ENCODE peak calls at places on chromosomes 1 and 21, in four cellular contexts. O, R, N and Z are unnamed samples.

GRCh38 chr1:9996624-9997582 is at the start of gene RBP7:
- DNase-seq in O (peak), R (peak), N (peak), Z (no peak)

GRCh38 chr1:94315552-94316116 is 78.2 kb upstream of the ARHGAP29 start:
- DNase-seq in O (no peak), R (no peak), N (no peak), Z (no peak)

GRCh38 chr1:95041491-95042165 is 31.1 kb downstream of the ALG14 start:
- DNase-seq in O (no peak), R (no peak), N (no peak), Z (peak)

GRCh38 chr1:218775476-218776170 is 398.1 kb upstream of the LYPLAL1 start:
- DNase-seq in O (peak), R (no peak), N (no peak), Z (no peak)

GRCh38 chr1:204544321-204544720 is 28.1 kb downstream of the MDM4 start:
- DNase-seq in O (no peak), R (no peak), N (no peak), Z (peak)

GRCh38 chr1:200674838-200675587 is 5.3 kb upstream of the DDX59 start:
- DNase-seq in O (peak), R (no peak), N (no peak), Z (no peak)

GRCh38 chr1:202133016-202133415 is 10.3 kb downstream of the GPR37L1 start:
- DNase-seq in O (no peak), R (no peak), N (no peak), Z (no peak)

GRCh38 chr1:156146749-156147405 is 6.5 kb upstream of the SEMA4A start:
- DNase-seq in O (no peak), R (no peak), N (no peak), Z (no peak)

GRCh38 chr1:19817160-19817559 is 2.1 kb upstream of the RNF186 start:
- DNase-seq in O (no peak), R (no peak), N (no peak), Z (no peak)

GRCh38 chr1:114770989-114771388 is 9.5 kb downstream of the SIKE1 start:
- DNase-seq in O (no peak), R (no peak), N (no peak), Z (no peak)

GRCh38 chr1:116737855-116738318 is 16.3 kb upstream of the CD2 start:
- DNase-seq in O (no peak), R (no peak), N (no peak), Z (no peak)

GRCh38 chr1:24329797-24330543 is 10.8 kb downstream of the GRHL3 start:
- DNase-seq in O (no peak), R (no peak), N (no peak), Z (peak)

GRCh38 chr21:31482460-31482859 is 138.4 kb upstream of the TIAM1 start:
- DNase-seq in O (no peak), R (no peak), N (no peak), Z (no peak)

GRCh38 chr1:151892190-151892589 is 17.1 kb downstream of the THEM4 start:
- DNase-seq in O (no peak), R (no peak), N (no peak), Z (peak)

GRCh38 chr1:185520188-185520935 is 203.3 kb upstream of the IVNS1ABP start:
- DNase-seq in O (no peak), R (no peak), N (no peak), Z (no peak)

GRCh38 chr1:150141452-150141851 is 8.3 kb upstream of the PLEKHO1 start:
- DNase-seq in O (no peak), R (no peak), N (no peak), Z (peak)

GRCh38 chr1:232950919-232951579 is 638 bp downstream of the NTPCR start:
- DNase-seq in O (peak), R (peak), N (no peak), Z (peak)

GRCh38 chr1:243927401-243927800 is 77.4 kb upstream of the AKT3 start:
- DNase-seq in O (no peak), R (no peak), N (no peak), Z (no peak)

GRCh38 chr1:100353988-100354387 is 1.7 kb downstream of the CDC14A start:
- DNase-seq in O (peak), R (no peak), N (no peak), Z (peak)

GRCh38 chr21:38303300-38303699 is 46.5 kb downstream of the KCNJ15 start:
- DNase-seq in O (no peak), R (no peak), N (no peak), Z (peak)

GRCh38 chr21:33611006-33611744 is 22.7 kb upstream of the DONSON start:
- DNase-seq in O (no peak), R (no peak), N (no peak), Z (no peak)

GRCh38 chr1:172640146-172640545 is 18.8 kb upstream of the FASLG start:
- DNase-seq in O (no peak), R (no peak), N (no peak), Z (peak)

GRCh38 chr1:26697978-26698849 is 2.4 kb downstream of the ARID1A start:
- DNase-seq in O (peak), R (no peak), N (no peak), Z (peak)

GRCh38 chr1:15605398-15606080 is 11.7 kb upstream of the DDI2 start:
- DNase-seq in O (no peak), R (no peak), N (no peak), Z (no peak)

GRCh38 chr1:158951956-158952355 is 20.6 kb downstream of the PYHIN1 start:
- DNase-seq in O (no peak), R (peak), N (no peak), Z (no peak)

GRCh38 chr21:36079010-36079649 is 9.3 kb downstream of the CBR1 start:
- DNase-seq in O (no peak), R (no peak), N (no peak), Z (no peak)

GRCh38 chr1:2427051-2427450 is 14.7 kb upstream of the PEX10 start:
- DNase-seq in O (no peak), R (no peak), N (no peak), Z (no peak)

GRCh38 chr1:27018316-27018715 is 5.7 kb upstream of the TENT5B start:
- DNase-seq in O (no peak), R (no peak), N (no peak), Z (no peak)

GRCh38 chr1:198444792-198445191 is 95.7 kb downstream of the ATP6V1G3 start:
- DNase-seq in O (no peak), R (no peak), N (no peak), Z (peak)

GRCh38 chr21:33230518-33231324 is 983 bp downstream of the IFNAR2 start:
- DNase-seq in O (peak), R (peak), N (no peak), Z (peak)

DNA sequence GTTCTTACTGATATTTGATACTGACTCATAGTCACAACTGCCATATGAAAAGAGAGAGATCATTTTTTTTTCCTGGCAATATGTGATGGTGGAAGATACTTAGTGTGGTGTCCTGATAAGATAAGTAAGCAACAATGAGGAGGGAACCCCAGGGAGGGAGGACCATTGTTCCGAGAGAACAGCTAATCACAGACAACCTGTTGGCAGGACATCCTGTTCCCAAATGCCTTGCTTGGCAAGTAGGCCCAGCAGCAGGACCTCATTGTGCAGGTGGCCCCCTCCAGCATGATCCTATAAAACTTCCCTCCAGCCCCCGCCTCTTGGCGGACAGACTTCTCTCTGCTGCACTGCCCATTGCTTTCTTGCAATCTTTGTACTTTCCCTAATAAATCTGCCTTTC is 329.4 kb upstream of the CHRM3 start:
- DNase-seq in O (peak), R (no peak), N (no peak), Z (no peak)
- H4K5ac ChIP-seq in O (no peak), R (no peak), N (no peak), Z (no peak)

DNA sequence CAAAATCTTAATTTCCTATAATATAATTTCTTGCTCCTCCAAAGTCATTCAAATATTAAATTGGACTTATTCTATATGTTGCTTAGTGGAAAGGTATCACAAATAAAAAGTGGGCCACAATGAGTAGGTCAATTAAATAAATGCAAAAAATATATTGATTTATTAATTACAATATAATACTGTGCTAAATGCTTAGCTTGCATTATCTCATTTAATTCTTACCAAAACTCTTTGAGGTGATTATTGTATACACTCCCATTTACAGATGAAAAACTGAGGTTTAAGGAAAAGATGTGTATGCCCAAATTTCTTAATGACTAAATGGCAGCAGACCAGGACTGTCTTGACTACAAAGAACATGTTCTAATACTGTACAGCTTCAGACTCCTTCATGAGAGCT is 325.3 kb upstream of the SGIP1 start:
- DNase-seq in O (no peak), R (no peak), N (no peak), Z (no peak)
- H4K5ac ChIP-seq in O (no peak), R (no peak), N (no peak), Z (no peak)

DNA sequence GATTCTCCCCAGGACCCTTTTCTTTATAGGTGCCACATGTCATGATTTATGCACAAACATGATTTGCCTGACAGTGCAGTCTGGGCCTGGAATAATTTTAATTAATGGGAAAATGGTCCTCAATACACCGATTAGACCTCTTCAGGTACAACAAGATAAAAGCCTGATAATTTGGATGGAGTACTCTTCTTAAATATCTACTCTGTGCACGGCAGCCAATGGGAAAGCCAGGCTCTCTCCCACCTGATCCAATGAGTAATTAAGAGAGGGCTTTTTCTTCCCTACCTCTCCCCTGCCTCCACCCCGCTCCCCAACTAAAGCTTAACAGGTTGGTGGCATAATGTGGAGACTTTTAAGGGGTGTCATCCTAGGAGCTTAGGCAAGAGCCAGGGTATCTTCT is at the start of gene TBX19:
- DNase-seq in O (no peak), R (no peak), N (no peak), Z (no peak)
- H4K5ac ChIP-seq in O (no peak), R (no peak), N (no peak), Z (no peak)

GRCh38 chr1:12542596-12543592 is 75.1 kb downstream of the DHRS3 start:
- DNase-seq in O (no peak), R (no peak), N (no peak), Z (peak)
- H4K5ac ChIP-seq in O (no peak), R (no peak), N (no peak), Z (peak)

GRCh38 chr1:203270448-203270847 is 34.9 kb upstream of the BTG2 start:
- DNase-seq in O (peak), R (no peak), N (no peak), Z (no peak)
- H4K5ac ChIP-seq in O (no peak), R (no peak), N (no peak), Z (peak)